ENCODE peak calls at places on chromosome 14, in six cellular contexts. Y is GM23248, S is astrocyte of the cerebellum, D is heart right ventricle, R is breast epithelium, I is brain microvascular endothelial cell. X is an unnamed sample.

GRCh38 chr14:50657753-50658152 is 10.4 kb downstream of the SAV1 start:
- DNase-seq in Y (peak), S (no peak), D (no peak), R (no peak), I (no peak), X (no peak)

GRCh38 chr14:55366271-55366670 is 45.4 kb downstream of the ATG14 start:
- DNase-seq in Y (peak), S (no peak), D (no peak), R (no peak), I (peak), X (peak)

GRCh38 chr14:79279645-79280399 is 931.5 kb downstream of the DIO2 start:
- DNase-seq in Y (peak), S (no peak), D (no peak), R (peak), I (peak), X (no peak)

GRCh38 chr14:35701531-35701930 is 107.6 kb downstream of the RALGAPA1 start:
- DNase-seq in Y (no peak), S (no peak), D (no peak), R (no peak), I (no peak), X (no peak)

GRCh38 chr14:93051600-93052546 is 63.9 kb downstream of the ITPK1 start:
- DNase-seq in Y (no peak), S (no peak), D (no peak), R (no peak), I (no peak), X (no peak)

GRCh38 chr14:93113678-93114067 is 2.1 kb downstream of the ITPK1 start:
- DNase-seq in Y (no peak), S (no peak), D (no peak), R (no peak), I (no peak), X (no peak)

GRCh38 chr14:79411403-79412174 is 799.7 kb downstream of the DIO2 start:
- DNase-seq in Y (no peak), S (no peak), D (no peak), R (no peak), I (no peak), X (no peak)

GRCh38 chr14:93765032-93765626 is 23.2 kb downstream of the PRIMA1 start:
- DNase-seq in Y (no peak), S (no peak), D (no peak), R (no peak), I (no peak), X (no peak)

GRCh38 chr14:91142214-91142668 is 28.4 kb downstream of the DGLUCY start:
- DNase-seq in Y (no peak), S (no peak), D (no peak), R (no peak), I (no peak), X (no peak)

GRCh38 chr14:103103461-103104388 is 9.2 kb downstream of the EXOC3L4 start:
- DNase-seq in Y (peak), S (no peak), D (no peak), R (no peak), I (no peak), X (no peak)

GRCh38 chr14:70995671-70996070 is 88.4 kb downstream of the PCNX1 start:
- DNase-seq in Y (peak), S (no peak), D (no peak), R (no peak), I (no peak), X (no peak)

GRCh38 chr14:59630281-59630963 is 53.8 kb upstream of the CCDC175 start:
- DNase-seq in Y (peak), S (no peak), D (no peak), R (no peak), I (no peak), X (no peak)

GRCh38 chr14:89959853-89960493 is 4.2 kb downstream of the TDP1 start:
- DNase-seq in Y (no peak), S (no peak), D (no peak), R (no peak), I (no peak), X (no peak)

GRCh38 chr14:50862171-50862570 is 9.7 kb upstream of the ABHD12B start:
- DNase-seq in Y (no peak), S (no peak), D (no peak), R (no peak), I (no peak), X (no peak)

GRCh38 chr14:56122306-56122705 is 4.1 kb downstream of the PELI2 start:
- DNase-seq in Y (peak), S (no peak), D (no peak), R (no peak), I (no peak), X (no peak)

GRCh38 chr14:66440806-66441205 is 45.4 kb upstream of the CCDC196 start:
- DNase-seq in Y (no peak), S (no peak), D (no peak), R (no peak), I (no peak), X (no peak)

GRCh38 chr14:65356327-65356836 is 56.1 kb upstream of the FUT8 start:
- DNase-seq in Y (peak), S (peak), D (no peak), R (peak), I (peak), X (peak)

GRCh38 chr14:35044939-35045797 is 904 bp upstream of the FAM177A1 start:
- DNase-seq in Y (peak), S (no peak), D (no peak), R (no peak), I (peak), X (peak)

GRCh38 chr14:27181304-27181703 is 583.5 kb upstream of the NOVA1 start:
- DNase-seq in Y (no peak), S (no peak), D (no peak), R (no peak), I (no peak), X (no peak)

GRCh38 chr14:23240661-23241060 is 2.9 kb downstream of the RNF212B start:
- DNase-seq in Y (no peak), S (no peak), D (no peak), R (no peak), I (no peak), X (no peak)

GRCh38 chr14:54188036-54188666 is 208.7 kb upstream of the CDKN3 start:
- DNase-seq in Y (no peak), S (no peak), D (no peak), R (no peak), I (no peak), X (no peak)

GRCh38 chr14:56333361-56334279 is 215.4 kb downstream of the PELI2 start:
- DNase-seq in Y (peak), S (peak), D (no peak), R (no peak), I (peak), X (peak)

GRCh38 chr14:75295061-75295461 is 16.4 kb downstream of the FOS start:
- DNase-seq in Y (peak), S (no peak), D (peak), R (peak), I (peak), X (no peak)

GRCh38 chr14:57487771-57488170 is 5.9 kb downstream of the CCDC198 start:
- DNase-seq in Y (peak), S (no peak), D (no peak), R (no peak), I (no peak), X (no peak)

GRCh38 chr14:92039073-92039719 is 663 bp downstream of the TRIP11 start:
- DNase-seq in Y (peak), S (peak), D (no peak), R (peak), I (peak), X (peak)

GRCh38 chr14:81302613-81303012 is 81.9 kb upstream of the GTF2A1 start:
- DNase-seq in Y (no peak), S (no peak), D (no peak), R (no peak), I (no peak), X (no peak)

GRCh38 chr14:31320922-31321779 is 99.2 kb downstream of the HEATR5A start:
- DNase-seq in Y (no peak), S (no peak), D (no peak), R (no peak), I (no peak), X (no peak)

GRCh38 chr14:39266589-39266870 is 32.8 kb downstream of the MIA2 start:
- DNase-seq in Y (peak), S (no peak), D (no peak), R (peak), I (no peak), X (no peak)

GRCh38 chr14:61288720-61289119 is 7.6 kb upstream of the TMEM30B start:
- DNase-seq in Y (no peak), S (no peak), D (no peak), R (no peak), I (no peak), X (no peak)

GRCh38 chr14:33134975-33135374 is 196.3 kb downstream of the NPAS3 start:
- DNase-seq in Y (no peak), S (no peak), D (no peak), R (no peak), I (no peak), X (no peak)

GRCh38 chr14:38143170-38143569 is 64.5 kb upstream of the SSTR1 start:
- DNase-seq in Y (peak), S (no peak), D (no peak), R (no peak), I (no peak), X (peak)

GRCh38 chr14:77882631-77883030 is 82.7 kb downstream of the ADCK1 start:
- DNase-seq in Y (peak), S (no peak), D (peak), R (no peak), I (no peak), X (no peak)

GRCh38 chr14:41404121-41404520 is 202.6 kb upstream of the LRFN5 start:
- DNase-seq in Y (no peak), S (no peak), D (no peak), R (no peak), I (no peak), X (no peak)

GRCh38 chr14:31990959-31991541 is 86.1 kb upstream of the ARHGAP5 start:
- DNase-seq in Y (peak), S (no peak), D (no peak), R (no peak), I (no peak), X (peak)

GRCh38 chr14:54166049-54166950 is 209.7 kb upstream of the BMP4 start:
- DNase-seq in Y (no peak), S (no peak), D (no peak), R (no peak), I (no peak), X (no peak)

GRCh38 chr14:78805586-78805985 is 635.4 kb downstream of the NRXN3 start:
- DNase-seq in Y (no peak), S (no peak), D (no peak), R (no peak), I (no peak), X (no peak)

GRCh38 chr14:23102801-23103200 is 2.0 kb downstream of the CIROP start:
- DNase-seq in Y (no peak), S (no peak), D (no peak), R (no peak), I (no peak), X (no peak)

GRCh38 chr14:102606296-102606695 is 13.8 kb downstream of the RCOR1 start:
- DNase-seq in Y (no peak), S (no peak), D (no peak), R (no peak), I (no peak), X (no peak)

GRCh38 chr14:56100556-56100955 is 17.7 kb upstream of the PELI2 start:
- DNase-seq in Y (peak), S (no peak), D (no peak), R (no peak), I (peak), X (no peak)

GRCh38 chr14:22232486-22232885 is 356.5 kb downstream of the DAD1 start:
- DNase-seq in Y (no peak), S (no peak), D (no peak), R (no peak), I (no peak), X (no peak)

GRCh38 chr14:88004637-88005036 is 298 bp upstream of the GPR65 start:
- DNase-seq in Y (no peak), S (no peak), D (no peak), R (no peak), I (no peak), X (no peak)

GRCh38 chr14:88007608-88008007 is 2.7 kb downstream of the GPR65 start:
- DNase-seq in Y (no peak), S (no peak), D (no peak), R (no peak), I (no peak), X (no peak)

GRCh38 chr14:88009486-88009885 is 4.6 kb downstream of the GPR65 start:
- DNase-seq in Y (no peak), S (no peak), D (no peak), R (no peak), I (no peak), X (no peak)

GRCh38 chr14:88005050-88005481 is at the start of gene GPR65:
- DNase-seq in Y (peak), S (no peak), D (no peak), R (no peak), I (no peak), X (no peak)

GRCh38 chr14:88005978-88006851 is 1.3 kb downstream of the GPR65 start:
- DNase-seq in Y (no peak), S (no peak), D (no peak), R (no peak), I (no peak), X (no peak)
- H3K4me3 ChIP-seq in Y (no peak), S (no peak), D (peak), R (no peak), I (no peak), X (no peak)

GRCh38 chr14:68820536-68820935 is 27.7 kb upstream of the ZFP36L1 start:
- DNase-seq in Y (no peak), S (no peak), D (no peak), R (peak), I (no peak), X (no peak)

GRCh38 chr14:68822964-68823363 is 30.1 kb upstream of the ZFP36L1 start:
- DNase-seq in Y (no peak), S (no peak), D (no peak), R (peak), I (no peak), X (no peak)

GRCh38 chr14:68822132-68822651 is 29.3 kb upstream of the ZFP36L1 start:
- DNase-seq in Y (no peak), S (no peak), D (no peak), R (peak), I (no peak), X (no peak)

GRCh38 chr14:68820119-68820518 is 27.3 kb upstream of the ZFP36L1 start:
- DNase-seq in Y (no peak), S (no peak), D (no peak), R (peak), I (no peak), X (no peak)

DNA sequence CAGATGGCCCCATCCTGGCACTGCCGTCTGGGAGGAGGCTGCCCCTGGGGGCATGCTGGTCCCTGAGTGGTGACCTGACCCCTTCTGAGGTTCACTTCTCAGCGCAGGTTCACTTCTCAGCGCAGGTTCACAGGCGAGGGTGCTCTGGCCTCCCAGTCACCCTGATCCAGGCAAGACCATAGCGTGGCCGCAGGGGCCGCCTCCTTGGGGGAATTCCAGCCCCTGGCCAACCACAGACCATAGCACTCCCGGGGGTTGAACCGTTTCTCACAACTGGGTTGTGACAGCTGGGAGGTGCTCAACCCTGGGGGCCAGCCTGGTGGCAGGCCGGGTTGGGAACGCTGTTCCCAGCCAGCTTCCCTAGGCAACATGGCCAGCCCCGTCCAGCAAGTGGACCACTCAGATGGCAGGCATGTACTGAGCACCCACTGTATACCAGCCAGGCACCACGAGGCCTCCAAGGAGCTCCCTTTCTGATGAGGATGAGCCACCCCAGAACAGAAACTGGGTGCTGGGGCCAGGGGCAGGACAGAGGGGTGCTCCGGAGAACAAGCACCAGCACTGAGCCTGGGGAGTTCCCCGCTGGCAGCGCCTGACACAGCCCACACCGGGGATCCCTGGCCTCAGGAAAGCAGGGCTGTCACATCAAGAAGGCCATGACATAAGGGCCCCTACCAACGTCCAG is 28.3 kb upstream of the ZFP36L1 start:
- DNase-seq in Y (no peak), S (no peak), D (no peak), R (peak), I (no peak), X (no peak)
- H3K4me3 ChIP-seq in Y (no peak), S (no peak), D (no peak), R (no peak), I (no peak), X (no peak)

GRCh38 chr14:20627337-20628032 is 14.0 kb downstream of the OR6S1 start:
- DNase-seq in Y (peak), S (no peak), D (no peak), R (no peak), I (no peak), X (no peak)
- H3K4me3 ChIP-seq in Y (no peak), S (no peak), D (no peak), R (no peak), I (no peak), X (no peak)

GRCh38 chr14:101121399-101122113 is 218.0 kb upstream of the RTL1 start:
- DNase-seq in Y (no peak), S (no peak), D (no peak), R (no peak), I (no peak), X (no peak)

GRCh38 chr14:101118746-101119610 is 215.5 kb upstream of the RTL1 start:
- DNase-seq in Y (no peak), S (no peak), D (no peak), R (no peak), I (no peak), X (no peak)

GRCh38 chr14:101120636-101121398 is 217.3 kb upstream of the RTL1 start:
- DNase-seq in Y (no peak), S (peak), D (peak), R (no peak), I (no peak), X (no peak)

GRCh38 chr14:101122114-101122854 is 218.8 kb upstream of the RTL1 start:
- DNase-seq in Y (no peak), S (no peak), D (no peak), R (no peak), I (no peak), X (no peak)

GRCh38 chr14:101119830-101120571 is 216.5 kb upstream of the RTL1 start:
- DNase-seq in Y (peak), S (no peak), D (peak), R (no peak), I (no peak), X (no peak)
- H3K4me3 ChIP-seq in Y (no peak), S (no peak), D (peak), R (peak), I (no peak), X (no peak)

GRCh38 chr14:99255621-99256482 is 16.1 kb downstream of the BCL11B start:
- DNase-seq in Y (no peak), S (no peak), D (no peak), R (no peak), I (no peak), X (no peak)

GRCh38 chr14:99258341-99258781 is 13.6 kb downstream of the BCL11B start:
- DNase-seq in Y (no peak), S (no peak), D (no peak), R (no peak), I (no peak), X (no peak)

GRCh38 chr14:99257673-99258221 is 14.2 kb downstream of the BCL11B start:
- DNase-seq in Y (no peak), S (no peak), D (no peak), R (no peak), I (no peak), X (no peak)

GRCh38 chr14:99257122-99257672 is 14.8 kb downstream of the BCL11B start:
- DNase-seq in Y (no peak), S (no peak), D (no peak), R (no peak), I (no peak), X (no peak)

GRCh38 chr14:99256483-99256874 is 15.5 kb downstream of the BCL11B start:
- DNase-seq in Y (no peak), S (no peak), D (no peak), R (no peak), I (no peak), X (no peak)
- H3K4me3 ChIP-seq in Y (no peak), S (no peak), D (no peak), R (no peak), I (no peak), X (no peak)

GRCh38 chr14:63050694-63051093 is 5.4 kb upstream of the KCNH5 start:
- DNase-seq in Y (no peak), S (no peak), D (no peak), R (no peak), I (no peak), X (no peak)

GRCh38 chr14:63045612-63046320 is 508 bp upstream of the KCNH5 start:
- DNase-seq in Y (peak), S (peak), D (no peak), R (no peak), I (peak), X (no peak)

GRCh38 chr14:63046339-63047268 is 1.3 kb upstream of the KCNH5 start:
- DNase-seq in Y (no peak), S (no peak), D (no peak), R (no peak), I (no peak), X (no peak)

GRCh38 chr14:63039800-63040380 is 5.4 kb downstream of the KCNH5 start:
- DNase-seq in Y (peak), S (peak), D (no peak), R (no peak), I (peak), X (peak)

DNA sequence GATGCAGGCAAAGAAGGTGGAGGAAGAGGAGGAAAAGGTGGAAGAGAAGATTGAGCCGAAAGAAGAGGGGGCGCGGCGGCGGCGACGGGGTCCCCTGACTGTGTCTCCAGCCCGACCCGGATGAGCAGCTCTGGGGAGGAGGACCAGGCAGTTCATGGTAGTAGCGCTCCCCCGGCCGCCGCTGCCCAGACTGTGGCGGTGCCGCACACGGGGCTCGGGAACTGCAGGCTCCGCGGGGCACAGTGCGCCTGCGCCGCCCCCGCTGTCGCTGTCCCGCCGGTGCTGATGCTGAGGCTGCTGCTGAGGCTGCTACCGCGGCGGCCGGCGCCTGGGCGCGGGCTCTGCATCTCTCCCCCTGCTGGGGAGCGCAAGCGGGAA is at the start of gene KCNH5:
- DNase-seq in Y (peak), S (no peak), D (no peak), R (no peak), I (peak), X (no peak)
- H3K4me3 ChIP-seq in Y (peak), S (peak), D (peak), R (peak), I (peak), X (peak)

GRCh38 chr14:68944162-68944561 is 34.9 kb downstream of the ACTN1 start:
- DNase-seq in Y (no peak), S (no peak), D (no peak), R (no peak), I (no peak), X (no peak)
- H3K4me3 ChIP-seq in Y (no peak), S (no peak), D (no peak), R (no peak), I (no peak), X (no peak)

X was measured in BJ.